ENCODE peak calls at places on chromosomes 5 and 9, in four cellular contexts. R is HEK293T, T is MV-4-11, F is endothelial cell. U is an unnamed sample.

GRCh38 chr9:71783120-71783523 is 14.8 kb upstream of the CEMIP2 start:
- DNase-seq in R (no peak), T (no peak), F (no peak), U (peak)

GRCh38 chr9:69573666-69574456 is 98.3 kb downstream of the APBA1 start:
- DNase-seq in R (no peak), F (no peak), T (no peak), U (no peak)

GRCh38 chr5:9898319-9898718 is 268.2 kb upstream of the TAS2R1 start:
- DNase-seq in T (peak), R (no peak), F (peak), U (no peak)

GRCh38 chr9:35905912-35906679 is at the start of gene HRCT1:
- DNase-seq in T (no peak), R (no peak), F (no peak), U (peak)

GRCh38 chr9:84301851-84302250 is 38.7 kb downstream of the SLC28A3 start:
- DNase-seq in F (no peak), R (no peak), T (peak), U (no peak)

GRCh38 chr5:149962040-149962439 is 1.5 kb downstream of the SLC26A2 start:
- DNase-seq in R (peak), F (peak), T (peak), U (no peak)

GRCh38 chr5:141192110-141192725 is at the start of gene PCDHB10:
- DNase-seq in R (peak), F (peak), T (peak), U (peak)

GRCh38 chr9:70484232-70485130 is 70.0 kb upstream of the KLF9 start:
- DNase-seq in F (peak), T (peak), R (peak), U (peak)

GRCh38 chr9:105280730-105281129 is 36.3 kb downstream of the SLC44A1 start:
- DNase-seq in R (no peak), F (no peak), T (peak), U (no peak)

GRCh38 chr5:140165101-140165920 is 9.7 kb upstream of the CYSTM1 start:
- DNase-seq in R (no peak), F (no peak), T (no peak), U (no peak)

GRCh38 chr9:136925414-136926153 is 19.0 kb downstream of the FBXW5 start:
- DNase-seq in T (no peak), F (no peak), R (no peak), U (no peak)

GRCh38 chr9:127862075-127863011 is 7.9 kb upstream of the ENG start:
- DNase-seq in T (peak), R (no peak), F (no peak), U (no peak)

GRCh38 chr5:172088801-172089200 is 82.4 kb upstream of the FBXW11 start:
- DNase-seq in T (no peak), F (no peak), R (no peak), U (no peak)

GRCh38 chr9:93460689-93461413 is 7.5 kb upstream of the FAM120AOS start:
- DNase-seq in T (no peak), R (no peak), F (no peak), U (no peak)

GRCh38 chr9:89533396-89534187 is 35.7 kb upstream of the SEMA4D start:
- DNase-seq in F (no peak), T (no peak), R (no peak), U (no peak)

GRCh38 chr5:126954981-126955380 is 75.4 kb downstream of the MARCHF3 start:
- DNase-seq in R (no peak), F (no peak), T (no peak), U (no peak)

GRCh38 chr9:34463098-34463900 is 4.7 kb downstream of the DNAI1 start:
- DNase-seq in F (no peak), T (peak), R (no peak), U (no peak)

GRCh38 chr9:126521976-126522590 is 91.6 kb upstream of the LMX1B start:
- DNase-seq in R (no peak), F (no peak), T (no peak), U (no peak)

GRCh38 chr5:16957305-16958165 is 21.4 kb upstream of the MYO10 start:
- DNase-seq in F (no peak), R (no peak), T (peak), U (no peak)

GRCh38 chr9:32968101-32969011 is 33.1 kb downstream of the APTX start:
- DNase-seq in F (peak), T (peak), R (peak), U (peak)

U was measured in NCI-H460.